ENCODE peak calls at places on chromosome X, in six cellular contexts. N is upper lobe of left lung, P is stomach, S is transverse colon, F is sigmoid colon, H is suprapubic skin. I is an unnamed sample.

GRCh38 chrX:124737771-124738170 is 391.4 kb downstream of the SH2D1A start:
- DNase-seq in S (no peak), H (no peak), F (no peak), P (no peak), N (no peak), I (no peak)

GRCh38 chrX:86914569-86914968 is 603.0 kb upstream of the KLHL4 start:
- DNase-seq in S (no peak), H (no peak), P (no peak), N (no peak), F (no peak), I (no peak)

GRCh38 chrX:15674514-15674898 is 9.9 kb upstream of the CLTRN start:
- DNase-seq in S (peak; percentile 97), F (peak; percentile 99), N (peak; percentile 98), P (peak; percentile 98), H (peak; percentile 95), I (peak; percentile 36)

GRCh38 chrX:23114256-23114655 is 114.5 kb downstream of the DDX53 start:
- DNase-seq in H (no peak), S (no peak), P (no peak), N (no peak), F (no peak), I (no peak)

GRCh38 chrX:37800762-37801161 is 20.9 kb downstream of the CYBB start:
- DNase-seq in P (no peak), F (no peak), H (no peak), N (no peak), S (no peak), I (no peak)

GRCh38 chrX:20066968-20067708 is 49.6 kb downstream of the MAP7D2 start:
- DNase-seq in P (no peak), H (no peak), F (no peak), N (peak; percentile 27), S (peak; percentile 22), I (peak; percentile 26)

GRCh38 chrX:34218063-34218462 is 85.9 kb upstream of the FAM47A start:
- DNase-seq in F (no peak), N (no peak), S (no peak), H (no peak), P (no peak), I (no peak)

GRCh38 chrX:103309860-103310591 is 764 bp downstream of the BEX2 start:
- DNase-seq in H (no peak), P (no peak), F (no peak), N (no peak), S (no peak), I (no peak)

GRCh38 chrX:30657542-30658238 is 4.5 kb downstream of the GK start:
- DNase-seq in P (no peak), S (no peak), H (no peak), F (no peak), N (no peak), I (no peak)

GRCh38 chrX:154775611-154776349 is 13.1 kb downstream of the DKC1 start:
- DNase-seq in S (no peak), P (no peak), N (no peak), F (no peak), H (no peak), I (no peak)

GRCh38 chrX:151921866-151922265 is 9.2 kb downstream of the MAGEA4 start:
- DNase-seq in S (no peak), N (no peak), F (no peak), P (no peak), H (no peak), I (no peak)

GRCh38 chrX:153485396-153486080 is 9.2 kb upstream of the BGN start:
- DNase-seq in F (no peak), S (no peak), P (no peak), H (no peak), N (no peak), I (no peak)

GRCh38 chrX:69523314-69523713 is 19.2 kb downstream of the NALF2 start:
- DNase-seq in P (no peak), F (no peak), H (no peak), N (no peak), S (no peak), I (no peak)

GRCh38 chrX:106139048-106139447 is 29.1 kb upstream of the PWWP3B start:
- DNase-seq in H (no peak), F (no peak), S (no peak), P (no peak), N (no peak), I (no peak)

GRCh38 chrX:123961268-123962005 is at the start of gene STAG2:
- DNase-seq in F (peak; percentile 93), H (no peak), P (peak; percentile 70), S (peak; percentile 77), N (peak; percentile 84), I (no peak)

GRCh38 chrX:12210921-12211320 is 72.6 kb downstream of the FRMPD4 start:
- DNase-seq in P (no peak), F (no peak), N (no peak), S (no peak), H (no peak), I (no peak)

GRCh38 chrX:13028871-13029336 is 15.5 kb downstream of the FAM9C start:
- DNase-seq in S (no peak), H (no peak), N (no peak), F (no peak), P (no peak), I (no peak)

GRCh38 chrX:108453841-108454240 is 14.2 kb downstream of the COL4A5 start:
- DNase-seq in N (no peak), F (no peak), P (no peak), H (no peak), S (no peak), I (no peak)

GRCh38 chrX:23503835-23504539 is 163.3 kb upstream of the PRDX4 start:
- DNase-seq in S (peak; percentile 59), N (peak; percentile 83), H (peak; percentile 81), P (peak; percentile 94), F (peak; percentile 57), I (no peak)

GRCh38 chrX:21986596-21986995 is 45.5 kb upstream of the PHEX start:
- DNase-seq in P (no peak), F (no peak), S (no peak), N (no peak), H (no peak), I (no peak)

GRCh38 chrX:47138171-47138570 is 6.3 kb downstream of the NDUFB11 start:
- DNase-seq in H (no peak), F (no peak), S (no peak), P (no peak), N (no peak), I (no peak)
- TF ChIP-seq POLR2A in H (no peak), F (no peak), S (no peak), P (no peak), N (no peak), I (no peak)

GRCh38 chrX:43108828-43109227 is 330.9 kb upstream of the PPP1R2C start:
- DNase-seq in H (no peak), P (no peak), S (no peak), N (no peak), F (no peak), I (no peak)
- TF ChIP-seq POLR2AphosphoS5 in H (no peak), P (no peak), S (no peak), N (no peak), F (no peak), I (no peak)

GRCh38 chrX:119942173-119942819 is 1.3 kb downstream of the NKAP start:
- DNase-seq in S (no peak), N (no peak), H (no peak), P (no peak), F (no peak), I (no peak)

GRCh38 chrX:119941336-119941735 is 2.2 kb downstream of the NKAP start:
- DNase-seq in H (no peak), S (no peak), F (no peak), P (no peak), N (no peak), I (no peak)

GRCh38 chrX:119945481-119945880 is 1.9 kb upstream of the NKAP start:
- DNase-seq in F (no peak), P (no peak), S (no peak), H (no peak), N (no peak), I (no peak)

GRCh38 chrX:119942831-119943184 is 743 bp downstream of the NKAP start:
- DNase-seq in S (no peak), F (no peak), N (no peak), H (no peak), P (no peak), I (no peak)

DNA sequence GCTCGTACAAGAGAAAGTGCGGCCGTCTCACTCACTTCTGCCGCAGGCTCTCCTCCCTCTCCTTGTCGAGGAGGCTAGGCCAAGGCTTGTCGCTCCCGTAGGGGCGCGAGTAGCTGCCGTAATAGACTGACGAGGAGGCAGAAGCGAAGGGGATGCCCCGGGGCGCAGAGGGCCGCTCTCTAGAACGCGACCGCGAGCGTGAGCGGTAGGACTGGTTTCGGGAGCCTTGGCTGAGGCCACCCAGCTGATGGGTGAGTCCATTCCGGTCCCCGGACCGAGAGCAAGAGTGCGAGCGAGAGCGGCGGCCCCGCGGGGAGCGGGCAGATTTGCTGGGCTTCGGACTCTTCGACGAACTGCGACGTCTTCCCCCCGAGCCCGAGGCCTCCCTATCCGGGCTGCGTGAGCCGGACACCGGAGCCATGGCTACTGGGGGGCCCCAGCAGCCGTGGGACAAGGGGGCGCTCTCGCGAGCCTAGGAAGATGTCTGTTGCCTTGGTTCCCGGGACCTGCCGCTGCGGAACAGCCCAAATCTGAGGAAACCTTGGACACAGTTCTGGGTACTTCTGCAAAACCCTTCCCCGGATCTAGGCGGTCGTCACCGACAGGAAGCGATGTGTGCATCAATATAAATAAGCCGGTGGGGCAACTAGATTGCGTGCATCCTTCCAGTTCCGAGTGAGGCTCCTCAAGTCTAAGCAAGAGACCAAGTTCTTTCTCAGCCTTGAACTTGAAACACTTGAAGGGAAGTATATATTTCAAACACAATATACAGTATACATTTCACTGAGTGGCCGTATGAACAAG is at the start of gene NKAP:
- DNase-seq in S (peak; percentile 84), N (peak; percentile 78), H (peak; percentile 86), P (peak; percentile 76), F (peak; percentile 90), I (peak; percentile 44)
- TF ChIP-seq POLR2A in S (peak; percentile 49), N (no peak), H (no peak), P (peak; percentile 19), F (peak; percentile 25), I (peak; percentile 51)

GRCh38 chrX:115493015-115493414 is 68.0 kb upstream of the PLS3 start:
- DNase-seq in P (no peak), S (no peak), N (no peak), H (no peak), F (no peak), I (no peak)
- TF ChIP-seq POLR2AphosphoS5 in P (no peak), S (no peak), N (no peak), H (no peak), F (no peak), I (no peak)

GRCh38 chrX:40154229-40154852 is 56.6 kb upstream of the BCOR start:
- DNase-seq in S (no peak), N (no peak), F (peak; percentile 71), H (no peak), P (no peak), I (no peak)

GRCh38 chrX:40153335-40154221 is 55.8 kb upstream of the BCOR start:
- DNase-seq in N (peak; percentile 77), H (no peak), S (peak; percentile 68), P (peak; percentile 54), F (peak; percentile 73), I (no peak)

GRCh38 chrX:40155617-40156471 is 58.1 kb upstream of the BCOR start:
- DNase-seq in P (no peak), S (no peak), H (no peak), N (no peak), F (no peak), I (no peak)

GRCh38 chrX:40156472-40157227 is 58.9 kb upstream of the BCOR start:
- DNase-seq in N (no peak), H (no peak), P (no peak), F (no peak), S (no peak), I (no peak)

GRCh38 chrX:40154853-40155616 is 57.3 kb upstream of the BCOR start:
- DNase-seq in S (peak; percentile 66), H (no peak), F (peak; percentile 88), N (peak; percentile 87), P (peak; percentile 81), I (no peak)
- TF ChIP-seq POLR2A in S (no peak), H (no peak), F (no peak), N (no peak), P (no peak), I (no peak)

I was measured in GM12891.